ENCODE peak calls at places on chromosomes 7 and 10, in six cellular contexts. Q, D, P, N, B and S are unnamed samples.

GRCh38 chr10:26780793-26781601 is 79.8 kb downstream of the ABI1 start:
- DNase-seq in Q (no peak), P (no peak), N (peak; percentile 95), B (no peak), D (no peak), S (no peak)

GRCh38 chr10:16732376-16732775 is 84.8 kb downstream of the RSU1 start:
- DNase-seq in N (peak; percentile 18), D (no peak), B (no peak), Q (no peak), P (no peak), S (no peak)

GRCh38 chr7:520503-521161 is 986 bp upstream of the PDGFA start:
- DNase-seq in Q (no peak), D (no peak), B (no peak), P (no peak), N (no peak), S (no peak)

GRCh38 chr10:48661441-48661840 is 23.2 kb upstream of the WDFY4 start:
- DNase-seq in Q (no peak), P (no peak), N (no peak), D (no peak), B (no peak), S (no peak)

GRCh38 chr7:35908305-35909223 is 107.7 kb downstream of the SEPTIN7 start:
- DNase-seq in Q (no peak), B (no peak), P (peak; percentile 42), D (no peak), N (no peak), S (no peak)

GRCh38 chr7:2794836-2795636 is 49.1 kb downstream of the GNA12 start:
- DNase-seq in B (no peak), D (no peak), P (no peak), N (no peak), Q (no peak), S (no peak)

GRCh38 chr10:60893231-60893630 is 50.8 kb downstream of the RHOBTB1 start:
- DNase-seq in Q (no peak), D (no peak), B (no peak), P (no peak), N (no peak), S (no peak)

GRCh38 chr7:43873300-43873699 is 4.0 kb upstream of the MRPS24 start:
- DNase-seq in Q (no peak), D (peak; percentile 52), P (peak; percentile 46), B (no peak), N (peak; percentile 71), S (peak; percentile 70)

GRCh38 chr10:14658331-14659122 is 116.2 kb downstream of the FAM107B start:
- DNase-seq in Q (peak; percentile 2), P (no peak), B (no peak), D (no peak), N (peak; percentile 91), S (no peak)

DNA sequence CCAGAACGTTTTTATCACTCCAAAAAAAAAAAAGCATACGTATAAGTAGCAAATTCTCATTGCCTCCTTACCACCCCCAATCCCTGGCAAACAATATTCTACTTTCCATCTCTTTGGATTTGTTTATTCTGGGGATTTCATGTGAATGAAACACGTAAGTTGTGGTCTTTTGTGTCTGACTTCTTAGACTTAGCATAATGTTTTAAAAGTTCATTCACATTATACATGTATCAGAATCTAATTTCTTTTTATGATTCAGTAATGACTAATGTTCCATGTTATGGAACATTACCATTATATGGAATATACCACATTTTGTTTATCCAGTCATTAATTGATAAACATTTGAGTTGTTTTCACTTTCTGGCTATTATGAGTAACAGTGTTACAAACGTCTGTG is 12.5 kb upstream of the KLHL7 start:
- DNase-seq in P (no peak), Q (no peak), N (peak; percentile 58), B (no peak), D (no peak), S (no peak)
- H3K4me3 ChIP-seq in P (no peak overlapping the region), Q (no peak overlapping the region), N (no peak overlapping the region), B (no peak overlapping the region), D (no peak overlapping the region), S (no peak overlapping the region)

GRCh38 chr10:43971306-43971705 is 322.6 kb upstream of the ZNF32 start:
- DNase-seq in B (no peak), P (no peak), Q (no peak), D (no peak), N (no peak), S (no peak)

GRCh38 chr10:43970747-43971146 is 322.1 kb upstream of the ZNF32 start:
- DNase-seq in N (no peak), P (no peak), B (no peak), Q (no peak), D (no peak), S (no peak)

GRCh38 chr10:43969506-43969905 is 320.8 kb upstream of the ZNF32 start:
- DNase-seq in D (no peak), Q (no peak), P (no peak), N (no peak), B (no peak), S (no peak)

GRCh38 chr10:43968961-43969360 is 320.3 kb upstream of the ZNF32 start:
- DNase-seq in Q (no peak), N (no peak), B (no peak), D (no peak), P (no peak), S (no peak)

GRCh38 chr10:43970018-43970698 is 321.5 kb upstream of the ZNF32 start:
- DNase-seq in N (no peak), Q (no peak), D (no peak), P (no peak), B (no peak), S (no peak)
- H3K27me3 ChIP-seq in N (no peaks in the 10 kb centered on the region), Q (no peaks in the 10 kb centered on the region), D (no peaks in the 10 kb centered on the region), P (no peaks in the 10 kb centered on the region), B (no peaks in the 10 kb centered on the region), S (no peaks in the 10 kb centered on the region)

DNA sequence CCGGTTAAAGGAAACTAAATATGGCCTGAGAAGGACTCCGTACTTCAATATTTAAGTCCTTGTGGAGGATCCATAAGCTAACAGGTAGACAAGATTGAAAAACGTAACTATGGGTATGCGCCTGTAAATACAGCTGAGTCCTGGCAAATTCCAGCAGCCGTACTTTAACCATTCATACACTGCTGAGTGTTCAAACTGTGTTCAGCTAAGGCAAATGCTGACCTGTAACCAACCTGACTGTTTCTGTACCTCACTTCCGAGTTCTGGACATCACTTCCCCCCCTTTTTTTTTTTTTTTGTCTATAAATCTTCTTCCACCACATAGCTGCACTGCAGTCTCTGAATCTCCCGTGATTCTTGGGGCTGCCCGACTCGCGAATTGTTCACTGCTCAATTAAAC is 69.1 kb downstream of the SRPK2 start:
- DNase-seq in B (no peak), D (no peak), Q (no peak), P (no peak), N (no peak), S (no peak)
- H3K4me3 ChIP-seq in B (no peak overlapping the region), D (no peak overlapping the region), Q (no peak overlapping the region), P (no peak overlapping the region), N (no peak overlapping the region), S (no peak overlapping the region)

GRCh38 chr10:100575781-100576635 is 40.3 kb downstream of the HIF1AN start:
- DNase-seq in Q (peak; percentile 17), D (no peak), P (no peak), N (no peak), B (no peak), S (no peak)
- H3K27me3 ChIP-seq in Q (no peaks in the 10 kb centered on the region), D (no peaks in the 10 kb centered on the region), P (peaks cover 84% of the 10 kb centered on the region), N (peaks cover 11% of the 10 kb centered on the region), B (peaks cover 34% of the 10 kb centered on the region), S (no peaks in the 10 kb centered on the region)

GRCh38 chr10:95941115-95941514 is 33.3 kb downstream of the CC2D2B start:
- DNase-seq in P (no peak), D (no peak), Q (no peak), B (no peak), N (no peak), S (no peak)
- H3K4me3 ChIP-seq in P (no peak overlapping the region), D (no peak overlapping the region), Q (no peak overlapping the region), B (no peak overlapping the region), N (no peak overlapping the region), S (no peak overlapping the region)

DNA sequence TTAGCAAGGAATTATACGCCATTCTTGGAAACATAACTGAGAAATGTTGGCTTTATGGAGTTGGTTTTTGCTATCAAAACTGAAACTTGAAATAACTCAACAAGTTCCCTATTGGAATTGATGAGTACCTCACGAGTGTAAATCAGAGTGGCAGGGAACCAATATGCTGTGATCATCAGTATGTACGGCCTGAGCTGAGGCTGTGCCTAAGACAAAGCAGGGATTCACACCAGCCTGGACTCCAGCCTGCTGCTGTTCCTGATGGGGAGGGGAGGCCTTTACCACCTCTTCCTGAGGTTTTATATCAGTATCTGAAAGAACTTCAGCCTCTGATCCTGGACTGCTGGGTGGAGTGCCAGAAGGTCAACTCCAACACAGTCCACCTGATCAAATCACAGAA is 52.7 kb downstream of the CRTAC1 start:
- DNase-seq in P (no peak), Q (no peak), B (no peak), D (no peak), N (no peak), S (no peak)
- H3K27me3 ChIP-seq in P (peaks cover 100% of the 10 kb centered on the region), Q (no peaks in the 10 kb centered on the region), B (peaks cover 76% of the 10 kb centered on the region), D (no peaks in the 10 kb centered on the region), N (peaks cover 17% of the 10 kb centered on the region), S (no peaks in the 10 kb centered on the region)

DNA sequence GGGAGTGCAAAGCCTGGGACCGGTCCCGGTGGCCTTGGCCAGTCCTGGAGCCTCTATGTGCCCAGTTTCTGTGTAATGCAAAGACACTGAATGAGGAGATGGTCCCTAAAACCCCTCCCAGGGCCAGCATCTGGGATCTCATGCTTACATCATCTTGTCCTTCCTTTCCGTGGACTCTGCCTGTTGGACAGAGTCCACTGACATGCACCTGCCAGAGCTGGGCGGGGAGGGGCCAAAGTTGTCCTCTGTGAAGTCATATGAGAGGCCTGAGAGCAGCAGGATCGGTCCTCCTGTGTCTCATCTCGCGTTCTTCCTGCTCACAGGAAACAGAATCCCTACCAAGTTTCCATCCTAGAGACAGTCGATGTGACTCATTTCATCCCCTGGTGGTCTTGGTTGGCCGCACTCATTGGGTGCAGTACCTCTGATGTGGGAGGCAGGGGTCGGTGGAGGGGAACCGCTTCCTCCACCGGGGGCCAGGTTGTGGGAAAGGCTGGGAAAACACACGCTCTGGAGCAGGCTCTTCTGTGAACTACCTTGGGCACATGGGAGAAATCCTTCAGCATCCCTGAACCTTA is 389.6 kb upstream of the PODXL start:
- DNase-seq in P (no peak), N (no peak), Q (no peak), D (no peak), B (no peak), S (no peak)
- H3K4me3 ChIP-seq in P (peak overlapping the region; percentile 52), N (no peak overlapping the region), Q (no peak overlapping the region), D (peak overlapping the region; percentile 68), B (no peak overlapping the region), S (no peak overlapping the region)